ENCODE peak calls at places on chromosomes 7 and 10, in six cellular contexts. I is spleen; B is Caki2; N is stimulated activated CD4-positive, alpha-beta T cell treated with anti-CD3 and anti-CD28 coated beads, Interleukin-2, amount 100 ng/mL, for 48 hours; W is kidney tubule cell; J is fibroblast of the aortic adventitia. R is an unnamed sample.

GRCh38 chr7:103912906-103913610 is 76.4 kb downstream of the RELN start:
- DNase-seq in W (peak; percentile 22), N (no peak), I (no peak), B (no peak), J (peak; percentile 6), R (no peak)

GRCh38 chr10:115093776-115094361 is 704 bp downstream of the ATRNL1 start:
- DNase-seq in I (peak; percentile 77), B (no peak), N (no peak), J (no peak), W (no peak), R (no peak)

GRCh38 chr10:125742465-125742864 is 23.0 kb downstream of the EDRF1 start:
- DNase-seq in N (no peak), J (peak; percentile 3), B (no peak), I (no peak), W (no peak), R (no peak)

GRCh38 chr7:28957064-28957821 is 887 bp downstream of the TRIL start:
- DNase-seq in I (peak; percentile 79), B (no peak), N (no peak), J (no peak), W (no peak), R (no peak)

GRCh38 chr10:13913890-13914289 is 327.1 kb downstream of the PRPF18 start:
- DNase-seq in J (no peak), W (peak; percentile 64), I (no peak), B (peak; percentile 73), N (no peak), R (no peak)

GRCh38 chr7:33623267-33623666 is 282.1 kb upstream of the BMPER start:
- DNase-seq in W (no peak), I (no peak), B (no peak), J (peak; percentile 25), N (no peak), R (no peak)

GRCh38 chr10:126749030-126749655 is 78.7 kb upstream of the C10orf90 start:
- DNase-seq in W (peak; percentile 75), I (no peak), N (peak; percentile 48), J (peak; percentile 87), B (peak; percentile 58), R (peak; percentile 53)

GRCh38 chr7:98119257-98119918 is 12.7 kb downstream of the LMTK2 start:
- DNase-seq in W (peak; percentile 86), J (peak; percentile 72), I (no peak), N (no peak), B (peak; percentile 70), R (no peak)

GRCh38 chr10:34666008-34666700 is 148.9 kb downstream of the PARD3 start:
- DNase-seq in B (peak; percentile 85), I (no peak), W (peak; percentile 89), J (peak; percentile 97), N (no peak), R (peak; percentile 45)

GRCh38 chr7:40726559-40726958 is 591.8 kb downstream of the SUGCT start:
- DNase-seq in N (no peak), B (no peak), I (no peak), J (no peak), W (no peak), R (no peak)

GRCh38 chr7:25002826-25003225 is 22.8 kb upstream of the OSBPL3 start:
- DNase-seq in J (no peak), N (no peak), I (no peak), W (peak; percentile 40), B (no peak), R (no peak)

GRCh38 chr7:99036531-99037175 is 107.3 kb downstream of the SMURF1 start:
- DNase-seq in J (peak; percentile 96), I (no peak), N (no peak), B (peak; percentile 41), W (peak; percentile 64), R (peak; percentile 35)

GRCh38 chr10:102324061-102324460 is 71.4 kb upstream of the NFKB2 start:
- DNase-seq in I (no peak), N (no peak), W (no peak), B (no peak), J (peak; percentile 30), R (no peak)

GRCh38 chr10:77037735-77038411 is 599.7 kb downstream of the KCNMA1 start:
- DNase-seq in I (no peak), W (no peak), N (no peak), J (no peak), B (no peak), R (no peak)

GRCh38 chr7:38796636-38797501 is 112.1 kb downstream of the VPS41 start:
- DNase-seq in W (peak; percentile 67), B (peak; percentile 44), I (no peak), J (peak; percentile 80), N (peak; percentile 37), R (peak; percentile 64)

GRCh38 chr7:55366461-55367138 is 1.5 kb downstream of the LANCL2 start:
- DNase-seq in N (peak; percentile 7), J (peak; percentile 20), I (no peak), W (peak; percentile 63), B (no peak), R (peak; percentile 24)

GRCh38 chr7:48471206-48471605 is 299.9 kb downstream of the ABCA13 start:
- DNase-seq in B (no peak), W (no peak), J (no peak), N (no peak), I (no peak), R (no peak)

GRCh38 chr10:63542835-63543575 is 21.8 kb downstream of the REEP3 start:
- DNase-seq in N (no peak), I (no peak), J (peak; percentile 35), B (peak; percentile 30), W (peak; percentile 69), R (no peak)

GRCh38 chr10:100562806-100563293 is 27.1 kb downstream of the HIF1AN start:
- DNase-seq in B (peak; percentile 30), W (peak; percentile 71), I (no peak), J (peak; percentile 49), N (no peak), R (peak; percentile 44)

GRCh38 chr10:91349381-91349780 is 60.8 kb upstream of the HECTD2 start:
- DNase-seq in I (no peak), W (peak; percentile 91), B (no peak), J (peak; percentile 91), N (no peak), R (no peak)

GRCh38 chr7:121330053-121330833 is 1.4 kb downstream of the WNT16 start:
- DNase-seq in W (no peak), N (no peak), J (no peak), I (peak; percentile 84), B (no peak), R (peak; percentile 47)

GRCh38 chr7:98202367-98203195 is 8.7 kb upstream of the BHLHA15 start:
- DNase-seq in B (no peak), I (peak; percentile 91), N (peak; percentile 38), J (no peak), W (no peak), R (no peak)

GRCh38 chr7:27899601-27900000 is 159.6 kb downstream of the TAX1BP1 start:
- DNase-seq in B (no peak), I (no peak), W (peak; percentile 49), J (no peak), N (no peak), R (no peak)

R was measured in K562.